ENCODE peak calls at places on chromosomes 7 and 10, in seven cellular contexts. F, O, C, D, T, I and W are unnamed samples.

GRCh38 chr7:45183711-45184210 is 26.2 kb downstream of the RAMP3 start:
- DNase-seq in F (no peak), O (no peak), C (no peak), D (no peak), T (no peak), I (no peak), W (no peak)

GRCh38 chr7:55565693-55566092 is 6.6 kb downstream of the VOPP1 start:
- DNase-seq in F (no peak), O (peak), C (no peak), D (no peak), T (peak), I (no peak), W (no peak)

GRCh38 chr7:99860281-99861127 is 16.3 kb downstream of the OR2AE1 start:
- DNase-seq in F (no peak), O (no peak), C (no peak), D (no peak), T (peak), I (no peak), W (no peak)

GRCh38 chr10:69186524-69186923 is 6.5 kb downstream of the SUPV3L1 start:
- DNase-seq in F (no peak), O (no peak), C (no peak), D (no peak), T (no peak), I (no peak), W (no peak)

GRCh38 chr7:22292519-22292918 is 64.4 kb downstream of the RAPGEF5 start:
- DNase-seq in F (no peak), O (no peak), C (no peak), D (no peak), T (no peak), I (no peak), W (no peak)

GRCh38 chr10:114252097-114252496 is 13.0 kb downstream of the VWA2 start:
- DNase-seq in F (no peak), O (no peak), C (no peak), D (no peak), T (no peak), I (no peak), W (no peak)

GRCh38 chr10:49474901-49475300 is 64.0 kb downstream of the ERCC6 start:
- DNase-seq in F (no peak), O (no peak), C (no peak), D (no peak), T (no peak), I (no peak), W (no peak)

GRCh38 chr7:123271231-123271630 is 71.5 kb upstream of the SLC13A1 start:
- DNase-seq in F (no peak), O (no peak), C (no peak), D (no peak), T (no peak), I (no peak), W (no peak)

GRCh38 chr10:78856421-78856820 is 212.3 kb upstream of the ZMIZ1 start:
- DNase-seq in F (no peak), O (no peak), C (no peak), D (no peak), T (no peak), I (no peak), W (no peak)

GRCh38 chr10:118259288-118259906 is 82.7 kb downstream of the FAM204A start:
- DNase-seq in F (peak), O (peak), C (peak), D (peak), T (peak), I (no peak), W (no peak)

GRCh38 chr10:70007116-70007820 is 45.4 kb upstream of the MACROH2A2 start:
- DNase-seq in F (no peak), O (no peak), C (no peak), D (no peak), T (no peak), I (no peak), W (no peak)

GRCh38 chr10:16606923-16607322 is 85.2 kb upstream of the C1QL3 start:
- DNase-seq in F (no peak), O (no peak), C (no peak), D (no peak), T (no peak), I (no peak), W (no peak)

GRCh38 chr7:27870595-27870994 is 130.6 kb downstream of the TAX1BP1 start:
- DNase-seq in F (no peak), O (no peak), C (no peak), D (no peak), T (no peak), I (no peak), W (no peak)

GRCh38 chr10:132671171-132672154 is 114.5 kb downstream of the NKX6-2 start:
- DNase-seq in F (peak), O (no peak), C (no peak), D (no peak), T (no peak), I (no peak), W (no peak)

GRCh38 chr7:138900040-138900828 is 81.0 kb downstream of the KIAA1549 start:
- DNase-seq in F (no peak), O (no peak), C (no peak), D (no peak), T (no peak), I (no peak), W (no peak)

GRCh38 chr7:93747019-93747418 is 143.5 kb downstream of the TFPI2 start:
- DNase-seq in F (no peak), O (no peak), C (no peak), D (no peak), T (no peak), I (no peak), W (no peak)

GRCh38 chr10:119680668-119681070 is 29.5 kb downstream of the BAG3 start:
- DNase-seq in F (no peak), O (no peak), C (no peak), D (no peak), T (no peak), I (no peak), W (no peak)

GRCh38 chr7:131654668-131655326 is 98.4 kb upstream of the PODXL start:
- DNase-seq in F (peak), O (peak), C (peak), D (peak), T (peak), I (peak), W (peak)

GRCh38 chr10:95121904-95122303 is 52.6 kb upstream of the CYP2C8 start:
- DNase-seq in F (no peak), O (no peak), C (no peak), D (no peak), T (peak), I (no peak), W (no peak)

GRCh38 chr7:142894112-142894835 is 8.7 kb upstream of the TRPV6 start:
- DNase-seq in F (no peak), O (no peak), C (no peak), D (no peak), T (no peak), I (no peak), W (no peak)

GRCh38 chr7:47038621-47039020 is 543.3 kb downstream of the TNS3 start:
- DNase-seq in F (no peak), O (no peak), C (no peak), D (no peak), T (no peak), I (no peak), W (no peak)

GRCh38 chr10:132939378-132939955 is 2.9 kb downstream of the CFAP46 start:
- DNase-seq in F (no peak), O (no peak), C (no peak), D (no peak), T (no peak), I (no peak), W (no peak)

GRCh38 chr7:71753959-71754652 is 622.2 kb downstream of the GALNT17 start:
- DNase-seq in F (no peak), O (no peak), C (no peak), D (no peak), T (no peak), I (no peak), W (no peak)

GRCh38 chr7:22267989-22268615 is 88.9 kb downstream of the RAPGEF5 start:
- DNase-seq in F (no peak), O (no peak), C (no peak), D (no peak), T (no peak), I (no peak), W (no peak)

GRCh38 chr10:76492678-76493472 is 1061.5 kb downstream of the LRMDA start:
- DNase-seq in F (no peak), O (no peak), C (no peak), D (no peak), T (no peak), I (no peak), W (no peak)

GRCh38 chr10:76488602-76489001 is 1057.2 kb downstream of the LRMDA start:
- DNase-seq in F (no peak), O (no peak), C (no peak), D (no peak), T (no peak), I (no peak), W (no peak)

GRCh38 chr10:76487582-76487981 is 1056.2 kb downstream of the LRMDA start:
- DNase-seq in F (no peak), O (no peak), C (no peak), D (no peak), T (no peak), I (no peak), W (no peak)

GRCh38 chr10:76491216-76491615 is 1059.8 kb downstream of the LRMDA start:
- DNase-seq in F (no peak), O (no peak), C (no peak), D (no peak), T (no peak), I (no peak), W (no peak)

DNA sequence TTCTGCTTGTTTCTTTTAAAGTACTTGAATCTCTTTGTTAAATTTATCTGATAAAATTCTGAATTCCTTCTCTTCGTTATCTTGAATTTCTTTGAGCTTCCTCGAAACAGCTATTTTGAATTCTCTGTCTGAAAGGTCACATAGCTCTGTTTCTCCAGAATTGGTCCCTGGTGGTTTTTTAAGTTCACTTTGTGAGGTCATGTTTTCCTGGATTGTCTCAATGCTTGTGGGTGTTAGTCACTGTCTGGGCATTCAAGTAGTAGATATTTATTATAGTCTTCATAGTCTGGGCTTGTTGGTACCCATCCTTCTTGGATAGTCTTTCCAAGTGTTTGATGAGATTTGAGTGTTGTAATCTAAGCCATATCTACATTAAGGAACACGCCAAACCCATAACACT is 1060.6 kb downstream of the LRMDA start:
- DNase-seq in F (no peak), O (no peak), C (no peak), D (no peak), T (no peak), I (no peak), W (no peak)
- TF ChIP-seq JUND in F (no peak), O (no peak), C (peak), D (no peak), T (no peak), I (no peak), W (no peak)

GRCh38 chr7:151735854-151736402 is 141.0 kb downstream of the PRKAG2 start:
- DNase-seq in F (no peak), O (no peak), C (no peak), D (no peak), T (no peak), I (no peak), W (no peak)
- TF ChIP-seq JUND in F (no peak), O (no peak), C (no peak), D (no peak), T (no peak), I (no peak), W (no peak)

GRCh38 chr10:3887885-3888476 is 103.0 kb upstream of the KLF6 start:
- DNase-seq in F (no peak), O (no peak), C (no peak), D (no peak), T (no peak), I (peak), W (no peak)
- TF ChIP-seq JUND in F (no peak), O (no peak), C (peak), D (no peak), T (no peak), I (no peak), W (no peak)

GRCh38 chr10:110391541-110391940 is 86.8 kb upstream of the SMNDC1 start:
- DNase-seq in F (no peak), O (no peak), C (no peak), D (no peak), T (no peak), I (no peak), W (no peak)
- TF ChIP-seq JUND in F (no peak), O (no peak), C (no peak), D (no peak), T (no peak), I (no peak), W (no peak)

DNA sequence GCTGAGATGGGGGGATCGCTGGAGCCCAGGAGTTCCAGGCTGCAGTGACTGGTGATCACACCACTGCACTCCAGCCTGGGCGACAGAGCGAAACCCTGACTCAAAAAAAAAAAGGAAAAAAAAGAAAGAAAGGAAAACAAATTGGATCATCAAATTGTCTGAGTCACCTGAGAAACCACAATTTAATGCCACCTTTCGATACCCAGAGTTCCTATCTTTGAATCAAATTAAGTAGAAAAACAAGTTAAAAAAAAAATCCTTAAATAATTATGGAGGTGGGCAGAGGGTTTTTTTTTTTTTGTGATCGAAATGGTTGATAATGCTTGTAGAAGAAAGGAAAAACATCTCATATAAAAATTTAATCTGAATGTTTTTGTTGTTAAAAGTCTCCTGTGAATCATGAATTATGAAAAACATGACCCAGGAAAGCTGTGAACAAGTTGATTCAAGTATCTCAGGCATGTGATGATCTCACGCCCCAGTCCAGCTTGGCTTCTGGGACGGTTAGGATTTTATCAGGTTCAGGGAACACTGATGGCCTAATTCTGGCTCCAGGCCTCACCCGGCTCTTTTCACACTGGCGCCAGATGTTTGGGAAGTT is 25.3 kb upstream of the CUX1 start:
- DNase-seq in F (no peak), O (no peak), C (peak), D (no peak), T (no peak), I (no peak), W (no peak)
- TF ChIP-seq JUND in F (no peak), O (peak), C (no peak), D (no peak), T (no peak), I (no peak), W (no peak)

DNA sequence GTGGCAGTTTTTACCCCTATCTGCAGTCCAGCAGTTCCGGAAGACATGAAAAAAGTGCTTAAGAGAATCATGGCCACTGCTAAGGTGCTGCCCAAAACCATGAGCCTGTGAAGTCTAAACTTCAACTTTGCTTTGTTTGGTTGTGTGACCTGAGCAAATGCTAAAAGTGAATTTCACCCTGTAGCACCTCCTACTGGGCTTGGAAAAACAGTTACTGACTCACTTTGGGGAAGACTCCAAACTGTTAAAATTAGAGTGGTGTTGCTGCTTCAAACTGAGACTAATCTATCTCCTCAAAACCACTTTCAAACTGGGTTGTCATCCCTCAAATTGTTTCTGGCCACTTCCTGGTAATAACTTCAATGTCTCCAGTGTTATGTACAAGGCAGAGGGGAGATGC is 21.3 kb downstream of the MKX start:
- DNase-seq in F (no peak), O (no peak), C (no peak), D (no peak), T (no peak), I (no peak), W (no peak)
- TF ChIP-seq JUND in F (no peak), O (peak), C (no peak), D (no peak), T (no peak), I (no peak), W (no peak)

GRCh38 chr7:50418526-50418925 is 31.6 kb downstream of the FIGNL1 start:
- DNase-seq in F (no peak), O (no peak), C (no peak), D (no peak), T (no peak), I (no peak), W (no peak)

GRCh38 chr7:50415844-50416243 is 34.3 kb downstream of the FIGNL1 start:
- DNase-seq in F (no peak), O (no peak), C (no peak), D (no peak), T (no peak), I (no peak), W (no peak)

GRCh38 chr7:50418934-50419333 is 31.2 kb downstream of the FIGNL1 start:
- DNase-seq in F (no peak), O (no peak), C (no peak), D (no peak), T (no peak), I (no peak), W (no peak)

GRCh38 chr7:50418086-50418515 is 32.0 kb downstream of the FIGNL1 start:
- DNase-seq in F (peak), O (peak), C (peak), D (peak), T (peak), I (no peak), W (peak)

GRCh38 chr7:50416509-50417299 is 33.4 kb downstream of the FIGNL1 start:
- DNase-seq in F (no peak), O (no peak), C (no peak), D (no peak), T (no peak), I (peak), W (no peak)
- TF ChIP-seq JUND in F (no peak), O (no peak), C (no peak), D (no peak), T (no peak), I (no peak), W (no peak)

DNA sequence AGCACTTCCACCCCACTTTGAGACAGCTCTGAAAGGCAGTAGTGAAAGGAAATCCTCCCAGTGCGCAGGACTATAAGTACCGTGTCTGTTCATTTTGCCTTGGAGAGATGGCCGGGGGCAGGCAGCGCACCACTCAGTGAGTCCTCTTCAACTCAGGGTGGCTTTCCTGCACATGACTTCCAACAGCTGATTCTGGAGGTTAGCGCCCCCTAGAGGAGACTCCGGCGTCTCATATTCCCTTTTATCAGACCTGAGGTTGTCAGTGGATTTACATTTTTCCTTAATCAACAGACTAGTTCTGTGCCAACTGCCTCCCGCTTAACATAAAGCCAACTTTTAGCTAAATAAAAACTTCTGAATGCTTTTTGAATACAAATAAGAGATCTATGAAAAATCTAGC is 101.0 kb downstream of the HERPUD2 start:
- DNase-seq in F (peak), O (peak), C (peak), D (peak), T (peak), I (no peak), W (peak)
- TF ChIP-seq JUND in F (no peak), O (no peak), C (no peak), D (no peak), T (no peak), I (no peak), W (no peak)

DNA sequence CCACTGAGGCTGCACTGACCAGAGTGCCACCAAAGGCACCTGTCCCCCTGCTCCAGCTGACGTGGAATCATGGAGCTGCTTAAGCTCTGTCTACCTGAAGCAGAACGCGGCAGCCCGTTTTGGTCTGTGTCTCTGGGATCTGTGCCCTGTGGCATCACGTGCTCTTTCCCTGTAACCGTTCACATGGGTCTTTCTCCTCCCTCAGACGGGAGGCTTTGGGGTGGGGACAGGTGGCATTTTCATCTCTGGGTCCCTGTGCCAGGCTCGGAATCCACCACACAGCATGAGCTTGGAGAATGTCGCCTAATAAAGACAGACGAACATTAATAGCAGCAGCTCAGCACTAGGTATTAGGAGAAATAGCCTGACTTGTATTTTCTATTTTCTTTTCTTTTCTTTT is 1.6 kb upstream of the ADAP1 start:
- DNase-seq in F (no peak), O (no peak), C (peak), D (no peak), T (no peak), I (no peak), W (no peak)
- TF ChIP-seq JUND in F (no peak), O (no peak), C (no peak), D (no peak), T (no peak), I (no peak), W (no peak)